ENCODE peak calls at places on chromosomes 2 and 18, in four cellular contexts. K is HepG2, C is K562, G is GM12878. O is an unnamed sample.

GRCh38 chr2:157793053-157793612 is 83.0 kb downstream of the ACVR1 start:
- DNase-seq in K (no peak), C (no peak), G (no peak), O (no peak)

GRCh38 chr2:163554864-163555263 is 180.9 kb downstream of the FIGN start:
- DNase-seq in C (no peak), K (no peak), G (no peak), O (no peak)

GRCh38 chr2:41414486-41415230 is 633.2 kb upstream of the PKDCC start:
- DNase-seq in C (peak), K (peak), G (peak), O (peak)

GRCh38 chr2:212227755-212228154 is 310.8 kb downstream of the ERBB4 start:
- DNase-seq in C (no peak), K (peak), G (no peak), O (peak)

GRCh38 chr2:55585451-55586079 is 31.9 kb downstream of the PPP4R3B start:
- DNase-seq in C (no peak), G (no peak), K (no peak), O (no peak)

GRCh38 chr2:239543696-239544095 is 142.9 kb upstream of the HDAC4 start:
- DNase-seq in C (no peak), G (no peak), K (no peak), O (no peak)

GRCh38 chr2:54522624-54523281 is 66.6 kb downstream of the SPTBN1 start:
- DNase-seq in K (peak), G (peak), C (peak), O (peak)

GRCh38 chr18:26813043-26813442 is 52.5 kb downstream of the AQP4 start:
- DNase-seq in C (no peak), G (peak), K (peak), O (peak)

GRCh38 chr2:212912445-212913103 is 238.8 kb downstream of the IKZF2 start:
- DNase-seq in K (peak), C (no peak), G (no peak), O (no peak)

GRCh38 chr2:208062113-208062512 is 36.8 kb upstream of the PLEKHM3 start:
- DNase-seq in K (peak), G (no peak), C (peak), O (no peak)

GRCh38 chr2:158573739-158574138 is 117.0 kb downstream of the PKP4 start:
- DNase-seq in G (no peak), K (no peak), C (no peak), O (no peak)

GRCh38 chr2:20065885-20066602 is 14.6 kb upstream of the LAPTM4A start:
- DNase-seq in G (no peak), K (peak), C (no peak), O (no peak)

GRCh38 chr2:143171817-143172216 is 42.6 kb downstream of the ARHGAP15 start:
- DNase-seq in K (no peak), G (no peak), C (no peak), O (no peak)

GRCh38 chr2:137964066-137964858 is at the start of gene HNMT:
- DNase-seq in C (peak), K (peak), G (no peak), O (no peak)

GRCh38 chr2:204533629-204534370 is 11.5 kb upstream of the PARD3B start:
- DNase-seq in G (no peak), K (no peak), C (no peak), O (no peak)

GRCh38 chr2:79935771-79936657 is 368.5 kb downstream of the LRRTM1 start:
- DNase-seq in C (peak), K (peak), G (no peak), O (peak)

GRCh38 chr2:106708189-106708588 is 177.8 kb downstream of the ST6GAL2 start:
- DNase-seq in C (no peak), G (no peak), K (no peak), O (no peak)

GRCh38 chr2:120796094-120796493 is 60.4 kb downstream of the GLI2 start:
- DNase-seq in G (no peak), C (no peak), K (no peak), O (no peak)
- TF ChIP-seq TARDBP in G (no peak), C (no peak), K (no peak), O (no peak)

GRCh38 chr2:168522446-168522845 is 66.4 kb downstream of the CERS6 start:
- DNase-seq in G (no peak), C (no peak), K (no peak), O (no peak)
- TF ChIP-seq BHLHE40 in G (no peak), C (no peak), K (no peak), O (no peak)

GRCh38 chr2:235825946-235826345 is 332.1 kb downstream of the AGAP1 start:
- DNase-seq in C (no peak), K (no peak), G (no peak), O (no peak)

DNA sequence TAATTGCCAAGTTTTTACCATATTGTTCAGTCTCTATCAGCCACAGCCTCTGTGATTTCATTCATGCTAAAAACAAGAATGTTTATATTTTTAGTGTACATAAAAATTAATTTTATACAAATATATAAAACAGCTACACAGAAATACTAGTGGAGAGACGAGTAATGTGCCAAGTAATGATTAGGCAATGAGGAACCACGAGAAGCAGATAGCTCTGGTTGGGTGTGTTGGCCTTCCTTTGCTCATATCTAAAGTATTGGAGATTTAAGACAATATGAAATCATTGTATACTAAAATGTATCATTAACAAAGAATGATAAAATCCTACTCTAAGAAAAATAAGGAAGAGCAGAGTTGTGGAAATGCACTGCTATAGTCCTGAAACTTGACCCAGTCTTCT is 326.7 kb downstream of the AGAP1 start:
- DNase-seq in C (no peak), K (no peak), G (no peak), O (no peak)
- TF ChIP-seq TARDBP in C (no peak), K (no peak), G (no peak), O (no peak)

GRCh38 chr2:199410130-199410529 is 47.6 kb downstream of the SATB2 start:
- DNase-seq in C (no peak), K (no peak), G (no peak), O (no peak)
- TF ChIP-seq BHLHE40 in C (no peak), K (no peak), G (no peak), O (no peak)

GRCh38 chr2:21422724-21423522 is 299.2 kb downstream of the TDRD15 start:
- DNase-seq in K (peak), C (no peak), G (no peak), O (no peak)

GRCh38 chr2:21423854-21424253 is 300.1 kb downstream of the TDRD15 start:
- DNase-seq in K (no peak), G (no peak), C (no peak), O (no peak)

GRCh38 chr2:21424375-21424774 is 300.6 kb downstream of the TDRD15 start:
- DNase-seq in G (no peak), K (no peak), C (no peak), O (no peak)

GRCh38 chr2:21418456-21418855 is 294.7 kb downstream of the TDRD15 start:
- DNase-seq in G (no peak), C (no peak), K (no peak), O (no peak)

DNA sequence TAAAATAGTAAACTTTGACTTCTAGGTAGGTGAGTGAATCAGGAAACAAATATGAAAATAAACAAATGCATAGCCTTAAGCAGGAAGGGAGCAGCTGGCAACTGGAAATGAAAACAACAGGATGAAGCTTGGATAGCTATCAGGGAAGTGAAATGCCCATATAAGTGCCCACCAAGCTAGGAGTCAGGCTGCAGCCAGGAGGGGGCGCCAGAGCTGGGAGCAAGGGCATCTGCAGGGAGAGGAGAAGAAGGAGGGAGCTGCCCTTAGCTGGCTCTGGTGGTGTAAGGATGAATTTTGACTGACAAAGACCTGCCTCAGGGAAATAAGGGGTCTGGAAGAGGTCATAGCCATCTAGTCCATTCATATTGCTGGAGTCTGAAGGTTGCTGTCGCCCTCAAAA is 298.3 kb downstream of the TDRD15 start:
- DNase-seq in K (peak), G (no peak), C (peak), O (peak)
- TF ChIP-seq TARDBP in K (no peak), G (no peak), C (no peak), O (no peak)

GRCh38 chr2:30180230-30180629 is 33.4 kb downstream of the YPEL5 start:
- DNase-seq in G (no peak), K (no peak), C (no peak), O (no peak)
- TF ChIP-seq BHLHE40 in G (no peak), K (no peak), C (no peak), O (no peak)

GRCh38 chr18:12625242-12625641 is 32.7 kb downstream of the SPIRE1 start:
- DNase-seq in K (no peak), G (no peak), C (no peak), O (no peak)
- TF ChIP-seq TARDBP in K (no peak), G (no peak), C (no peak), O (no peak)

O was measured in HEK293T.